ENCODE peak calls at places on chromosome 1, in five cellular contexts. L is tibial artery, I is transverse colon, R is IMR-90, D is testis. S is an unnamed sample. For H3K27me3 and H3K9me3, the result is how much of the 10 kb centered on the place peaks cover.

GRCh38 chr1:67627906-67628305 is 57.1 kb upstream of the GADD45A start:
- DNase-seq in D (no peak), I (no peak), R (no peak), L (no peak), S (no peak)

GRCh38 chr1:23558140-23558871 is 995 bp downstream of the ID3 start:
- DNase-seq in R (peak), I (peak), L (peak), D (peak), S (no peak)

GRCh38 chr1:19554090-19554489 is 68.8 kb upstream of the CAPZB start:
- DNase-seq in I (no peak), D (no peak), R (no peak), L (no peak), S (no peak)

GRCh38 chr1:164796916-164797315 is 237.9 kb downstream of the PBX1 start:
- DNase-seq in I (no peak), R (no peak), L (no peak), D (no peak), S (no peak)

GRCh38 chr1:5563861-5564577 is 428.2 kb downstream of the NPHP4 start:
- DNase-seq in D (no peak), L (no peak), R (no peak), I (no peak), S (no peak)

GRCh38 chr1:161096514-161096913 is 1.6 kb upstream of the KLHDC9 start:
- DNase-seq in L (peak), D (no peak), I (no peak), R (peak), S (no peak)

GRCh38 chr1:32249831-32250525 is 1.1 kb upstream of the LCK start:
- DNase-seq in D (no peak), I (peak), L (no peak), R (peak), S (peak)

GRCh38 chr1:35463232-35463631 is 94.0 kb downstream of the KIAA0319L start:
- DNase-seq in R (no peak), D (no peak), L (no peak), I (no peak), S (no peak)

GRCh38 chr1:247456024-247456423 is 1.9 kb downstream of the OR2B11 start:
- DNase-seq in L (no peak), D (no peak), R (no peak), I (no peak), S (no peak)

GRCh38 chr1:52588535-52588934 is 13.6 kb upstream of the GPX7 start:
- DNase-seq in D (no peak), I (no peak), L (no peak), R (no peak), S (no peak)

GRCh38 chr1:33239487-33239886 is 16.8 kb upstream of the ZNF362 start:
- DNase-seq in R (no peak), I (no peak), L (no peak), D (no peak), S (no peak)

GRCh38 chr1:235552146-235552716 is 48.0 kb upstream of the B3GALNT2 start:
- DNase-seq in L (no peak), R (no peak), D (peak), I (no peak), S (no peak)

GRCh38 chr1:28178690-28179485 is 2.4 kb upstream of the PTAFR start:
- DNase-seq in R (no peak), L (no peak), D (no peak), I (no peak), S (no peak)

GRCh38 chr1:168774241-168774640 is 45.2 kb upstream of the DPT start:
- DNase-seq in R (no peak), I (peak), L (peak), D (peak), S (no peak)

GRCh38 chr1:166189126-166189525 is 22.3 kb upstream of the FAM78B start:
- DNase-seq in D (no peak), L (no peak), I (no peak), R (no peak), S (no peak)

GRCh38 chr1:12047120-12047876 is 15.8 kb upstream of the TNFRSF8 start:
- DNase-seq in R (peak), D (no peak), I (no peak), L (no peak), S (no peak)

GRCh38 chr1:66267211-66267940 is 266.6 kb upstream of the SGIP1 start:
- DNase-seq in R (no peak), L (no peak), I (no peak), D (no peak), S (no peak)

GRCh38 chr1:1357871-1358432 is 403 bp downstream of the MXRA8 start:
- DNase-seq in R (peak), L (no peak), I (no peak), D (no peak), S (no peak)

GRCh38 chr1:94416901-94417701 is 1.1 kb upstream of the ABCD3 start:
- DNase-seq in D (peak), I (peak), R (peak), L (peak), S (no peak)

GRCh38 chr1:61953076-61953789 is 211.0 kb downstream of the PATJ start:
- DNase-seq in R (no peak), I (no peak), D (no peak), L (no peak), S (no peak)

DNA sequence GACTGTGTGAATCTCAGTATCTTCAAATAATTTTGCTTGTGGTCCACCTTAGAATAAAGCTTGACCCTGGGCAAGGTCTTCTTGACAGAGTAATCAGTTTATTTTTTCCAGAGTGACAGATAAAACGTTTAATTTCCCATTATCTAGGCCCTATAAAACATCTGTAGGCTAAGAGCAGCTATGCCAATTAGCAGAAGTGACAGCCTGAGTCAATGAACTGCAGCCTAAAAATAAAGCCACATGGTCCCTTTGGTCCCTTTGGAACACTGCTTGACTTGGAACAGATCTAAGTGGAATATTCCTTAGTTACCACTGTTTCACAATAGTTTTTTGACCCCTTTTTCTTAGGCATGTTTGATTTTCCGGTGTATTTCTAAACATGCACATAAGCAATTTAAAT is 6.3 kb upstream of the RGS13 start:
- DNase-seq in L (no peak), R (no peak), I (no peak), D (no peak), S (no peak)
- H3K27ac ChIP-seq in L (no peak), R (no peak), I (no peak), D (no peak), S (no peak)

DNA sequence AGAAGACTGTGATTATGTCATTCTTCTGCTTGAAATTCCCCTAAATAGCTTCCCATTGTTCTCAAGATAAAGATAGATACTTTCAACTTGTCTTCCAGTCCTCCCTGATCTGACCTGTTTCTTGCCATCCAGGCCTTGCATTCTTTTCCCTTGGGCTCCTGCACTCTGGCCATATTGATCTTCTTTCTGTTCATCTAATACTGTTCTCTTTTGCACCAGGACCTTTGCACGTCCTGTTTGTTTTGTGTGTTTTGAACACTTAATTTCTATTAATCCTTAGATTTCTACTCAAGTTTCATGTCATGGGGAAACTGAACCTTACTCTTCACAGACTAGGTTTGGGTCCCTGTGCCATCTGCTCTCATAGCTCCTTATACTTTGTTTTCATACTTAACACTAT is 65.1 kb downstream of the MAGI3 start:
- DNase-seq in D (no peak), I (no peak), L (no peak), R (no peak), S (no peak)
- H3K27me3 ChIP-seq in D (under half), I (under half), L (under half), R (under half), S (under half)

GRCh38 chr1:48940946-48941732 is 164.4 kb upstream of the BEND5 start:
- DNase-seq in R (no peak), I (no peak), D (no peak), L (no peak), S (no peak)
- H3K9me3 ChIP-seq in R (under half), I (under half), D (under half), L (under half), S (under half)

GRCh38 chr1:47898156-47898825 is 98.9 kb downstream of the TRABD2B start:
- DNase-seq in R (no peak), D (no peak), L (no peak), I (no peak), S (no peak)
- H3K27ac ChIP-seq in R (no peak), D (no peak), L (no peak), I (no peak), S (no peak)

DNA sequence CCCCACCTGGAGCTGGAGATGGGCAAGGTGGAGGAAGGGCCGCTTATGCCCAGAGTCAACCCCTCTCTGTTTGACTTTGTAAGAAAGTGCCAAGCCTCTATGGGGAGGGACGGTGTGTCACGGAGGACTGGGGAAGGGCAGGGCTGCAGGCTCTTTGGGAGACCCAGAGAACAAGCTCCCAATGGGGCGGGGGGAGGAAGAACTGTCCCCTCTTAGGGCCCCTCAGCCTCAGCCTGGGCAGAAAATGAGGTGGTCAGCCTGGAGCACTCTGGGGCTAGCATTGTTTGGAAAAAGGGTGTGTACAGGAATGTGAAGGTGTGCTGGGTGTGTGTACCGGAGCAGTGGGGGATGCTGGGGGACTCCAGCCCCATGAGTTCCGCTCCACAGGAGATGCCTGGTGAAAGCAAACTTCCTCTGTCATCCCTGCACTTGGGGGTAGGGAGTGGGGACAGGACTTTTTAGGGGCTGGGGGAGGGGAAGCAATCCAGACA is 1.2 kb upstream of the INAVA start:
- DNase-seq in R (no peak), I (peak), D (no peak), L (no peak), S (no peak)
- H3K27me3 ChIP-seq in R (half or more), I (under half), D (under half), L (under half), S (under half)

GRCh38 chr1:111062081-111062480 is 77.8 kb downstream of the DRAM2 start:
- DNase-seq in R (no peak), I (no peak), L (no peak), D (no peak), S (no peak)
- H3K9me3 ChIP-seq in R (under half), I (under half), L (under half), D (under half), S (under half)

GRCh38 chr1:98176414-98176813 is 255.6 kb upstream of the DPYD start:
- DNase-seq in R (no peak), L (no peak), I (no peak), D (no peak), S (no peak)
- H3K27ac ChIP-seq in R (no peak), L (no peak), I (no peak), D (no peak), S (no peak)